ENCODE peak calls at places on chromosome 1, in eight cellular contexts. One of them, this sample, is unnamed.

GRCh38 chr1:94105501-94105952 is 15.4 kb downstream of the ABCA4 start:
- DNase-seq in fibroblast of lung: no peak
- DNase-seq in neural progenitor cell: peak
- DNase-seq in NCI-H1092: no peak
- DNase-seq in germinal center: no peak
- DNase-seq in stimulated activated naive CD8-positive, alpha-beta T cell treated with anti-CD3 and anti-CD28 coated beads, Interleukin-15, amount 100 ng/mL, for 72 hours: no peak
- DNase-seq in EL: no peak
- DNase-seq in islet precursor cell: peak
- DNase-seq in this sample: no peak

GRCh38 chr1:232901255-232901654 is 49.2 kb upstream of the NTPCR start:
- DNase-seq in germinal center: no peak
- DNase-seq in neural progenitor cell: peak
- DNase-seq in stimulated activated naive CD8-positive, alpha-beta T cell treated with anti-CD3 and anti-CD28 coated beads, Interleukin-15, amount 100 ng/mL, for 72 hours: no peak
- DNase-seq in fibroblast of lung: no peak
- DNase-seq in islet precursor cell: peak
- DNase-seq in EL: no peak
- DNase-seq in NCI-H1092: no peak
- DNase-seq in this sample: no peak

GRCh38 chr1:35443768-35444518 is 113.3 kb downstream of the KIAA0319L start:
- DNase-seq in NCI-H1092: no peak
- DNase-seq in stimulated activated naive CD8-positive, alpha-beta T cell treated with anti-CD3 and anti-CD28 coated beads, Interleukin-15, amount 100 ng/mL, for 72 hours: no peak
- DNase-seq in EL: no peak
- DNase-seq in neural progenitor cell: peak
- DNase-seq in islet precursor cell: peak
- DNase-seq in germinal center: no peak
- DNase-seq in fibroblast of lung: peak
- DNase-seq in this sample: no peak

GRCh38 chr1:145995964-145996432 is 381 bp downstream of the TXNIP start:
- DNase-seq in neural progenitor cell: peak
- DNase-seq in EL: no peak
- DNase-seq in stimulated activated naive CD8-positive, alpha-beta T cell treated with anti-CD3 and anti-CD28 coated beads, Interleukin-15, amount 100 ng/mL, for 72 hours: no peak
- DNase-seq in NCI-H1092: no peak
- DNase-seq in germinal center: no peak
- DNase-seq in fibroblast of lung: no peak
- DNase-seq in islet precursor cell: no peak
- DNase-seq in this sample: no peak

GRCh38 chr1:67761054-67761453 is 72.2 kb downstream of the GNG12 start:
- DNase-seq in EL: no peak
- DNase-seq in NCI-H1092: no peak
- DNase-seq in islet precursor cell: no peak
- DNase-seq in neural progenitor cell: no peak
- DNase-seq in germinal center: no peak
- DNase-seq in fibroblast of lung: no peak
- DNase-seq in stimulated activated naive CD8-positive, alpha-beta T cell treated with anti-CD3 and anti-CD28 coated beads, Interleukin-15, amount 100 ng/mL, for 72 hours: no peak
- DNase-seq in this sample: no peak

GRCh38 chr1:93758842-93759515 is 77.3 kb upstream of the BCAR3 start:
- DNase-seq in stimulated activated naive CD8-positive, alpha-beta T cell treated with anti-CD3 and anti-CD28 coated beads, Interleukin-15, amount 100 ng/mL, for 72 hours: peak
- DNase-seq in fibroblast of lung: peak
- DNase-seq in NCI-H1092: no peak
- DNase-seq in islet precursor cell: no peak
- DNase-seq in neural progenitor cell: no peak
- DNase-seq in germinal center: no peak
- DNase-seq in EL: no peak
- DNase-seq in this sample: no peak

GRCh38 chr1:180173952-180174351 is 19.3 kb downstream of the QSOX1 start:
- DNase-seq in EL: peak
- DNase-seq in fibroblast of lung: peak
- DNase-seq in stimulated activated naive CD8-positive, alpha-beta T cell treated with anti-CD3 and anti-CD28 coated beads, Interleukin-15, amount 100 ng/mL, for 72 hours: no peak
- DNase-seq in NCI-H1092: peak
- DNase-seq in germinal center: no peak
- DNase-seq in neural progenitor cell: no peak
- DNase-seq in islet precursor cell: no peak
- DNase-seq in this sample: no peak

GRCh38 chr1:68136187-68136586 is 85.8 kb upstream of the DIRAS3 start:
- DNase-seq in fibroblast of lung: no peak
- DNase-seq in NCI-H1092: no peak
- DNase-seq in stimulated activated naive CD8-positive, alpha-beta T cell treated with anti-CD3 and anti-CD28 coated beads, Interleukin-15, amount 100 ng/mL, for 72 hours: no peak
- DNase-seq in islet precursor cell: no peak
- DNase-seq in EL: peak
- DNase-seq in neural progenitor cell: no peak
- DNase-seq in germinal center: no peak
- DNase-seq in this sample: no peak

GRCh38 chr1:152394151-152394550 is 19.9 kb downstream of the CRNN start:
- DNase-seq in NCI-H1092: no peak
- DNase-seq in neural progenitor cell: no peak
- DNase-seq in islet precursor cell: no peak
- DNase-seq in fibroblast of lung: no peak
- DNase-seq in germinal center: no peak
- DNase-seq in stimulated activated naive CD8-positive, alpha-beta T cell treated with anti-CD3 and anti-CD28 coated beads, Interleukin-15, amount 100 ng/mL, for 72 hours: no peak
- DNase-seq in EL: no peak
- DNase-seq in this sample: no peak

GRCh38 chr1:219144659-219145313 is 28.9 kb upstream of the LYPLAL1 start:
- DNase-seq in EL: no peak
- DNase-seq in islet precursor cell: no peak
- DNase-seq in germinal center: no peak
- DNase-seq in NCI-H1092: no peak
- DNase-seq in fibroblast of lung: no peak
- DNase-seq in neural progenitor cell: no peak
- DNase-seq in stimulated activated naive CD8-positive, alpha-beta T cell treated with anti-CD3 and anti-CD28 coated beads, Interleukin-15, amount 100 ng/mL, for 72 hours: no peak
- DNase-seq in this sample: no peak

GRCh38 chr1:25028910-25029599 is 99.0 kb upstream of the RUNX3 start:
- DNase-seq in stimulated activated naive CD8-positive, alpha-beta T cell treated with anti-CD3 and anti-CD28 coated beads, Interleukin-15, amount 100 ng/mL, for 72 hours: peak
- DNase-seq in fibroblast of lung: no peak
- DNase-seq in islet precursor cell: no peak
- DNase-seq in EL: no peak
- DNase-seq in germinal center: no peak
- DNase-seq in neural progenitor cell: no peak
- DNase-seq in NCI-H1092: peak
- DNase-seq in this sample: peak

This sample was measured in NCI-H1436.